ENCODE peak calls at places on chromosomes 4 and X, in ten cellular contexts. L is uterus; I is naive thymus-derived CD4-positive, alpha-beta T cell; G is K562; J is adrenal gland; S is adipocyte; A is stomach; U is H9; B is cardiac muscle cell; R is ovary. W is an unnamed sample.

GRCh38 chr4:77852892-77853495 is 9.6 kb upstream of the MRPL1 start:
- DNase-seq in L (no peak), I (peak; percentile 59), G (no peak), J (no peak), S (no peak), A (no peak), U (no peak), B (no peak), R (no peak), W (no peak)

GRCh38 chrX:154512879-154513553 is 3.0 kb downstream of the FAM3A start:
- DNase-seq in L (no peak), I (no peak), G (no peak), J (no peak), S (no peak), A (no peak), U (no peak), B (no peak), R (no peak), W (no peak)

GRCh38 chr4:2290488-2290887 is 28.6 kb upstream of the MXD4 start:
- DNase-seq in L (peak; percentile 13), I (no peak), G (no peak), J (no peak), S (no peak), A (no peak), U (no peak), B (no peak), R (no peak), W (no peak)

GRCh38 chr4:98745372-98745771 is 87.0 kb upstream of the TSPAN5 start:
- DNase-seq in L (no peak), I (no peak), G (peak; percentile 29), J (peak; percentile 11), S (peak; percentile 42), A (no peak), U (no peak), B (peak; percentile 35), R (no peak), W (no peak)

GRCh38 chrX:18075603-18076002 is 145.1 kb downstream of the BEND2 start:
- DNase-seq in L (no peak), I (no peak), G (no peak), J (no peak), S (no peak), A (no peak), U (no peak), B (no peak), R (no peak), W (no peak)

GRCh38 chr4:138235419-138235952 is 6.7 kb downstream of the SLC7A11 start:
- DNase-seq in L (no peak), I (no peak), G (peak; percentile 29), J (no peak), S (peak; percentile 92), A (no peak), U (no peak), B (no peak), R (no peak), W (no peak)

GRCh38 chrX:148459343-148459742 is 41.1 kb upstream of the AFF2 start:
- DNase-seq in L (no peak), I (no peak), G (no peak), J (no peak), S (no peak), A (no peak), U (no peak), B (no peak), R (no peak), W (no peak)

GRCh38 chr4:7924570-7924969 is 15.1 kb downstream of the AFAP1 start:
- DNase-seq in L (no peak), I (no peak), G (no peak), J (no peak), S (no peak), A (no peak), U (no peak), B (no peak), R (no peak), W (no peak)

GRCh38 chr4:1014395-1015167 is 3.2 kb downstream of the FGFRL1 start:
- DNase-seq in L (no peak), I (no peak), G (no peak), J (no peak), S (no peak), A (no peak), U (no peak), B (no peak), R (no peak), W (no peak)
- H3K4me1 ChIP-seq in L (no peaks in the 10 kb centered on the region), I (no peaks in the 10 kb centered on the region), G (peaks cover 7% of the 10 kb centered on the region), J (peaks cover 29% of the 10 kb centered on the region), S (peaks cover 12% of the 10 kb centered on the region), A (peaks cover 53% of the 10 kb centered on the region), U (no peaks in the 10 kb centered on the region), B (peaks cover 10% of the 10 kb centered on the region), R (peaks cover 27% of the 10 kb centered on the region), W (peaks cover 5% of the 10 kb centered on the region)

DNA sequence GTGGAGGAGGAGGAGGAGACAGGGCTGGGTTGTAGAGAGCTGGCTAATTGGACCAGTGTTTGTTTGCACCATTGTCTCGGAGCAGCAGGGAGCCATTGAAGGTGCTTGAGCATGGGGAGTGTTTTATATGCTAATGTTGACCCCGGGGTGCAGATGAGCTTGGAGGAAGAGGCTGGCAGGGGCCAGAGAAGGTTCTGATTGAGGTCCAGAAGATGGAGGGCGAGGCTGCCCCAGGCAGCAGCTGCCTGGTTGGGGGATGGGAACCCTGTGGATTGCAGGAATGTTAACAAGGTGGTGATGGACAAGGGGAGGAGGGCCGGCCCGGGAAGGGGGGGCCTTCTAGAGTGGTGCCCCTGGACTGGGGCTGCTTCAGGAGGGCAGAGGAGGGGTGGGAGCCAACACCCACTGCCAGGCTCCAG is 18.0 kb downstream of the DOK7 start:
- DNase-seq in L (no peak), I (no peak), G (no peak), J (no peak), S (no peak), A (no peak), U (no peak), B (peak; percentile 58), R (no peak), W (peak; percentile 31)
- H3K27me3 ChIP-seq in L (no peaks in the 10 kb centered on the region), I (no peaks in the 10 kb centered on the region), G (peaks cover 32% of the 10 kb centered on the region), J (peaks cover 23% of the 10 kb centered on the region), S (peaks cover 19% of the 10 kb centered on the region), A (peaks cover 74% of the 10 kb centered on the region), U (peaks cover 4% of the 10 kb centered on the region), B (no peaks in the 10 kb centered on the region), R (no peaks in the 10 kb centered on the region), W (no peaks in the 10 kb centered on the region)

GRCh38 chr4:159071969-159072765 is 30.7 kb upstream of the RAPGEF2 start:
- DNase-seq in L (no peak), I (no peak), G (no peak), J (no peak), S (no peak), A (no peak), U (no peak), B (no peak), R (no peak), W (no peak)

GRCh38 chr4:159070742-159071141 is 32.1 kb upstream of the RAPGEF2 start:
- DNase-seq in L (no peak), I (no peak), G (no peak), J (no peak), S (peak; percentile 40), A (no peak), U (no peak), B (no peak), R (no peak), W (no peak)

GRCh38 chr4:159075531-159075932 is 27.3 kb upstream of the RAPGEF2 start:
- DNase-seq in L (no peak), I (no peak), G (no peak), J (no peak), S (peak; percentile 21), A (no peak), U (no peak), B (no peak), R (no peak), W (no peak)

GRCh38 chr4:159069922-159070321 is 33.0 kb upstream of the RAPGEF2 start:
- DNase-seq in L (no peak), I (no peak), G (no peak), J (no peak), S (peak; percentile 80), A (no peak), U (no peak), B (no peak), R (no peak), W (no peak)

DNA sequence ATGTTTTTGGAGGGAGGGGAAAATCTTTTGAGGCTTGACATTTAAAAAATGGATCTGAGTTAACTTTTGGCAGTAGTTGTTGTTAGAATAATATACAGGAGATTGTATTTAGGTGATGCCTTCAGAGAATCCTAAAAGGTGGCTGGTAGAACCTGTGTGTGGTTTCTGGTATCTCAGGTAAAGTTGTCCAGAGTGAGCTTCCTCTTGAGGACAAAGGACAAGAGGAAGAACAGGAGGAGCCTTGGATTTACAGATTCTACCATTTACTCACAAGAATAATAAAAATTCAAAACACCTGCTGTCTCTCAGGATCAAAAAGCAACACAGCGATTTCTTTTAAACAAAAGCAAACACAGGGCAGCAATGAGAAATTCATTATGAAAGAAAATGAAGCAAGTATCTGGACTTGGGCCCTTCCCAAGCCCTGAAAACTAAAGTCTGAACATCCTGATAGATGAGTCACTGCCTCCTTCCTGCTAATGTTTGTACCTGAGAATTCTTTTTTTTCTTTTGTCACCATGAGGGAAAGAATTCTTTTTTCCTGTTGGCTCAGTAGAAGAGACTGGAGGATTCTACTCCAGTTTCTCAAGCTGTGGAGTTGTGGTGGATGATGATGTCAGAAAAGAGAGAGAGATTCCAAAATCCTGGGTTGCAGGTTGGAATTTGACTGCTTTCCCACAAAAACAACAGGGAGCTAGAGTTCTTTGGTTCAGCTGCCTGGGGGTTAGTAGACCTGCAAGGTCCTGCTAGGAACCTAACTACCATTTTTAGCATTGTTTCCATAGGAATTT is 31.5 kb upstream of the RAPGEF2 start:
- DNase-seq in L (no peak), I (no peak), G (no peak), J (no peak), S (peak; percentile 65), A (no peak), U (peak; percentile 38), B (no peak), R (no peak), W (no peak)
- H3K4me1 ChIP-seq in L (no peaks in the 10 kb centered on the region), I (no peaks in the 10 kb centered on the region), G (no peaks in the 10 kb centered on the region), J (no peaks in the 10 kb centered on the region), S (peaks cover 29% of the 10 kb centered on the region), A (peaks cover 8% of the 10 kb centered on the region), U (no peaks in the 10 kb centered on the region), B (no peaks in the 10 kb centered on the region), R (no peaks in the 10 kb centered on the region), W (peaks cover 1% of the 10 kb centered on the region)

GRCh38 chr4:80189581-80189955 is 7.7 kb upstream of the PRDM8 start:
- DNase-seq in L (no peak), I (no peak), G (no peak), J (no peak), S (no peak), A (no peak), U (no peak), B (no peak), R (no peak), W (no peak)

GRCh38 chr4:80188801-80189458 is 8.4 kb upstream of the PRDM8 start:
- DNase-seq in L (no peak), I (no peak), G (no peak), J (no peak), S (no peak), A (no peak), U (no peak), B (no peak), R (no peak), W (no peak)

GRCh38 chr4:80192252-80192866 is 4.9 kb upstream of the PRDM8 start:
- DNase-seq in L (no peak), I (no peak), G (no peak), J (no peak), S (no peak), A (no peak), U (no peak), B (no peak), R (no peak), W (no peak)

GRCh38 chr4:80188457-80188800 is 8.9 kb upstream of the PRDM8 start:
- DNase-seq in L (no peak), I (no peak), G (no peak), J (no peak), S (no peak), A (no peak), U (no peak), B (no peak), R (no peak), W (no peak)

GRCh38 chr4:80189956-80190671 is 7.2 kb upstream of the PRDM8 start:
- DNase-seq in L (no peak), I (no peak), G (no peak), J (no peak), S (no peak), A (no peak), U (peak; percentile 90), B (no peak), R (no peak), W (no peak)
- H3K27me3 ChIP-seq in L (no peaks in the 10 kb centered on the region), I (no peaks in the 10 kb centered on the region), G (no peaks in the 10 kb centered on the region), J (peaks cover 29% of the 10 kb centered on the region), S (no peaks in the 10 kb centered on the region), A (peaks cover 89% of the 10 kb centered on the region), U (peaks cover 96% of the 10 kb centered on the region), B (peaks cover 100% of the 10 kb centered on the region), R (no peaks in the 10 kb centered on the region), W (peaks cover 90% of the 10 kb centered on the region)